ENCODE peak calls at places on chromosomes 4 and X, in nine cellular contexts. S is GM23338, L is PC-9, E is cardiac fibroblast, Q is cardiac muscle cell, H is kidney, I is endodermal cell, V is WERI-Rb-1, G is breast epithelium. K is an unnamed sample.

GRCh38 chr4:72352746-72353145 is 216.3 kb downstream of the ADAMTS3 start:
- DNase-seq in S (no peak), L (peak; percentile 8), E (no peak), Q (no peak), H (no peak), I (no peak), V (no peak), G (no peak), K (no peak)

GRCh38 chr4:826508-827208 is 729 bp upstream of the CPLX1 start:
- DNase-seq in S (peak; percentile 75), L (no peak), E (no peak), Q (peak; percentile 40), H (peak; percentile 61), I (peak; percentile 80), V (peak; percentile 54), G (no peak), K (no peak)

GRCh38 chr4:113147498-113148231 is 98.2 kb downstream of the ANK2 start:
- DNase-seq in S (no peak), L (no peak), E (no peak), Q (no peak), H (no peak), I (no peak), V (no peak), G (no peak), K (no peak)

GRCh38 chrX:43064096-43064495 is 286.1 kb upstream of the PPP1R2C start:
- DNase-seq in S (no peak), L (no peak), E (no peak), Q (no peak), H (no peak), I (no peak), V (no peak), G (no peak), K (no peak)

GRCh38 chr4:1367936-1368289 is 20.9 kb downstream of the UVSSA start:
- DNase-seq in S (no peak), L (no peak), E (no peak), Q (no peak), H (no peak), I (no peak), V (no peak), G (no peak), K (no peak)

GRCh38 chrX:9327747-9328145 is 137.1 kb upstream of the TBL1X start:
- DNase-seq in S (no peak), L (no peak), E (peak; percentile 60), Q (no peak), H (no peak), I (no peak), V (no peak), G (no peak), K (peak; percentile 75)

GRCh38 chrX:121579016-121579760 is 531.8 kb downstream of the GLUD2 start:
- DNase-seq in S (peak; percentile 3), L (peak; percentile 14), E (peak; percentile 51), Q (peak; percentile 32), H (no peak), I (no peak), V (peak; percentile 7), G (no peak), K (peak; percentile 53)

GRCh38 chrX:13570245-13570573 is 808 bp downstream of the EGFL6 start:
- DNase-seq in S (peak; percentile 2), L (no peak), E (no peak), Q (no peak), H (no peak), I (no peak), V (no peak), G (no peak), K (no peak)

GRCh38 chr4:110837896-110838450 is 215.1 kb upstream of the PITX2 start:
- DNase-seq in S (no peak), L (no peak), E (no peak), Q (no peak), H (no peak), I (no peak), V (no peak), G (no peak), K (no peak)

GRCh38 chr4:27006646-27007045 is 146.0 kb downstream of the STIM2 start:
- DNase-seq in S (no peak), L (no peak), E (no peak), Q (no peak), H (no peak), I (no peak), V (no peak), G (no peak), K (no peak)

GRCh38 chr4:27007507-27007906 is 146.9 kb downstream of the STIM2 start:
- DNase-seq in S (no peak), L (no peak), E (peak; percentile 64), Q (no peak), H (no peak), I (no peak), V (no peak), G (no peak), K (peak; percentile 54)

GRCh38 chr4:27006247-27006603 is 145.6 kb downstream of the STIM2 start:
- DNase-seq in S (no peak), L (no peak), E (peak; percentile 39), Q (no peak), H (no peak), I (no peak), V (no peak), G (no peak), K (no peak)

GRCh38 chr4:27003602-27004238 is 143.1 kb downstream of the STIM2 start:
- DNase-seq in S (no peak), L (no peak), E (peak; percentile 29), Q (no peak), H (no peak), I (no peak), V (no peak), G (no peak), K (peak; percentile 65)

GRCh38 chr4:27005512-27006246 is 145.0 kb downstream of the STIM2 start:
- DNase-seq in S (no peak), L (no peak), E (peak; percentile 92), Q (no peak), H (no peak), I (no peak), V (peak; percentile 35), G (no peak), K (peak; percentile 88)
- H3K4me3 ChIP-seq in S (no peak overlapping the region), L (no peak overlapping the region), E (peak overlapping the region; percentile 2), Q (no peak overlapping the region), H (no peak overlapping the region), I (no peak overlapping the region), V (no peak overlapping the region), G (no peak overlapping the region), K (no peak overlapping the region)

GRCh38 chrX:38661561-38661960 is 100.2 kb downstream of the TSPAN7 start:
- DNase-seq in S (no peak), L (no peak), E (no peak), Q (no peak), H (no peak), I (no peak), V (no peak), G (no peak), K (no peak)

GRCh38 chrX:38666909-38667308 is 105.6 kb downstream of the TSPAN7 start:
- DNase-seq in S (no peak), L (no peak), E (no peak), Q (peak; percentile 77), H (no peak), I (no peak), V (no peak), G (no peak), K (no peak)

GRCh38 chrX:38660395-38661179 is 99.2 kb downstream of the TSPAN7 start:
- DNase-seq in S (no peak), L (no peak), E (no peak), Q (no peak), H (no peak), I (no peak), V (no peak), G (no peak), K (no peak)

GRCh38 chrX:38662640-38663039 is 101.3 kb downstream of the TSPAN7 start:
- DNase-seq in S (no peak), L (no peak), E (no peak), Q (no peak), H (no peak), I (no peak), V (no peak), G (no peak), K (no peak)

GRCh38 chrX:38664285-38664684 is 102.9 kb downstream of the TSPAN7 start:
- DNase-seq in S (peak; percentile 49), L (no peak), E (peak; percentile 48), Q (peak; percentile 64), H (no peak), I (peak; percentile 62), V (no peak), G (no peak), K (peak; percentile 59)
- TF ChIP-seq CTCF in S (peak; percentile 47), L (no peak), E (peak; percentile 37), Q (peak; percentile 33), H (peak; percentile 29), I (peak; percentile 76), V (peak; percentile 37), G (peak; percentile 8), K (peak; percentile 51)

DNA sequence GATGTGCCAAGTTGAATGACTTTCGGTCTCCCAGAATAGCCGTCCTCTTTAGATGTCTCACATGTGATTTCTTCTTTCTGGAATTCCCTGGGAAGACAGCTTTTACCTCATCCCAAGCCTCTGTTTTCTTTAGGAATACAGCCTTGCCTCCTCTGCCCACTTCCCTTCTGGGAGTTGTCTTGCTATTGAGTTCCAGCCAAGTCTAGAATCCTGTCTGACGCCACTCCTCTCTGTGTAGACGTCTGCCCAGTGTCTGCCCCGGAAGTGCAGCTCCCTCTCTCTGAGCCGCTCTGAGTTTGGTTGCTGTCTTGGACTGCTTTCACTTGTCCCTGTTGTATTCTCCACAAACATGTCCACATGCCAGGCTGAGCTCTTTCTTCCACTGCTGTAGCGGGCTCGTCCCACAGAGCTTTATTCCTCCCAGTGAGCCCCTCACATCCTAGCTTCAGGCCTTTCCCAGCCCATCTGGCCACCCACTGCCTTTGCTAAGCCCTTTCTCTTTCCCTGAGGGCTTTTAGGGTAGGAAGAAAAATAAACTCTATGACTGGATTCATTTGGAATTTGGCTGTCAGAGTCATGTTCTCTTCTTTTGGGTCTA is 9.0 kb upstream of the IGFBP7 start:
- DNase-seq in S (no peak), L (peak; percentile 42), E (peak; percentile 92), Q (no peak), H (peak; percentile 87), I (no peak), V (no peak), G (peak; percentile 53), K (peak; percentile 92)
- H3K4me3 ChIP-seq in S (no peak overlapping the region), L (no peak overlapping the region), E (peak overlapping the region; percentile 33), Q (no peak overlapping the region), H (no peak overlapping the region), I (no peak overlapping the region), V (no peak overlapping the region), G (peak overlapping the region; percentile 15), K (peak overlapping the region; percentile 4)

DNA sequence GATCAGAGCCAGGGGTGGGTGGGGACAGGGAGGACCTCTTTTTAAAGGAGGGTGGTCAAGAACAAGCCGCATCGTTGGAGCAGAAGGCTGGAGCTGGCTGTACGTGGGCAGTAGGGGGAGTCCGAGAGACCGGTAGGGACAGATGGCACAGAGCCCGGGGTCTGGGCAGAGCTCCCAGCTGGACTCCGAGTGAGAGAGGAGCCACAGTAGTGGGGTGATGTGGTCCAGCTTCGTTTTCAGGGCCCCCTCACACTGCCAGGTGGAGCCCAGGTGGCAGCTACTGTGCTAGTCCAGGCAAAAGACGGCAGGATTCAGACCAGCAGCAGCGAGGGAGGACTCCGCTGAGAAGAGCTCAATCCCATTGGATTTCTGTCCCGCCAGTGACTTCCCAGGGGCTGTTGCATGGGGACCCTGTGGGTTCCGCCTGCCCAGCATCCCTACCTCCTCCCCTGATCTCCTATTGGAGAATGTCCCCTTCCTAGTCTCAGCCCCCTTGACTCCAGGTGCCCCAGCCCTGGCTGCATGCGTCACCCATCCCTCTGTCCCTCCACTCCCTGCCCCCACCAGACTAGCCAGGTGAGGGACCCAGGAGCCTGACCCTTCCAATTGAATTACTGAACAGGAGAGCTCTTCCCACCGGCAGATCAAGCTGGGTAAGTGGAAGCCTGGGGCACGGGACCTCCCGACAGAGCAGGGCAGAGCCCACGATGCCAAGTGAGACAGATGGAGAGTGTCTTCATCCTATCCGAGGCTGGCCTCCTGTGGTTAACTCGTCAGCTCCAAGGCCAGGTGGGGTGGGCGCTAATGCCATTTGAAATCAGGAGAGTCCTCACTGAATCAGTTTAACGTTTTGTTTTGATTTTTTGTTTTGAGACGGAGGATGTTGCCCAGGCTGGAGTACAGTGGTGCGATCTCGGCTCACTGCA is 2.9 kb downstream of the ARHGAP4 start:
- DNase-seq in S (peak; percentile 32), L (no peak), E (peak; percentile 59), Q (no peak), H (peak; percentile 85), I (no peak), V (peak; percentile 91), G (peak; percentile 72), K (peak; percentile 66)
- TF ChIP-seq CTCF in S (no peak), L (no peak), E (peak; percentile 65), Q (peak; percentile 52), H (peak; percentile 44), I (peak; percentile 50), V (peak; percentile 95), G (peak; percentile 29), K (peak; percentile 60)